ENCODE peak calls at places on chromosome 4, in four cellular contexts. One of them, this sample, is unnamed.

GRCh38 chr4:42954925-42955669 is 62.6 kb downstream of the GRXCR1 start:
- DNase-seq in HepG2: no peak
- DNase-seq in K562: no peak
- DNase-seq in A549: no peak
- DNase-seq in this sample: no peak

GRCh38 chr4:10101559-10102192 is 14.9 kb downstream of the WDR1 start:
- DNase-seq in HepG2: no peak
- DNase-seq in K562: no peak
- DNase-seq in A549: no peak
- DNase-seq in this sample: no peak

GRCh38 chr4:173835863-173836262 is 305.8 kb upstream of the HAND2 start:
- DNase-seq in A549: no peak
- DNase-seq in HepG2: no peak
- DNase-seq in K562: peak; percentile 47
- DNase-seq in this sample: no peak

GRCh38 chr4:6388713-6389112 is 83.7 kb downstream of the PPP2R2C start:
- DNase-seq in K562: no peak
- DNase-seq in HepG2: no peak
- DNase-seq in A549: no peak
- DNase-seq in this sample: no peak

GRCh38 chr4:69888336-69888735 is 28.4 kb upstream of the SULT1E1 start:
- DNase-seq in HepG2: no peak
- DNase-seq in A549: no peak
- DNase-seq in K562: no peak
- DNase-seq in this sample: no peak

GRCh38 chr4:123573866-123574508 is 177.4 kb downstream of the SPRY1 start:
- DNase-seq in K562: no peak
- DNase-seq in A549: no peak
- DNase-seq in HepG2: no peak
- DNase-seq in this sample: no peak

GRCh38 chr4:84855774-84856173 is 110.7 kb downstream of the WDFY3 start:
- DNase-seq in K562: no peak
- DNase-seq in A549: no peak
- DNase-seq in HepG2: peak; percentile 18
- DNase-seq in this sample: no peak

GRCh38 chr4:39718366-39719323 is 20.7 kb downstream of the UBE2K start:
- DNase-seq in K562: no peak
- DNase-seq in A549: no peak
- DNase-seq in HepG2: no peak
- DNase-seq in this sample: no peak

GRCh38 chr4:100716416-100716815 is 198.6 kb upstream of the EMCN start:
- DNase-seq in HepG2: no peak
- DNase-seq in K562: no peak
- DNase-seq in A549: no peak
- DNase-seq in this sample: no peak

GRCh38 chr4:186557061-186557460 is 1.7 kb upstream of the MTNR1A start:
- DNase-seq in HepG2: no peak
- DNase-seq in A549: no peak
- DNase-seq in K562: no peak
- DNase-seq in this sample: no peak

GRCh38 chr4:81377231-81377630 is 94.5 kb downstream of the RASGEF1B start:
- DNase-seq in A549: no peak
- DNase-seq in HepG2: no peak
- DNase-seq in K562: no peak
- DNase-seq in this sample: no peak

GRCh38 chr4:7285244-7286122 is 93.1 kb downstream of the SORCS2 start:
- DNase-seq in HepG2: no peak
- DNase-seq in A549: no peak
- DNase-seq in K562: peak; percentile 8
- DNase-seq in this sample: no peak

GRCh38 chr4:121375262-121375661 is 5.6 kb downstream of the QRFPR start:
- DNase-seq in A549: no peak
- DNase-seq in HepG2: no peak
- DNase-seq in K562: no peak
- DNase-seq in this sample: no peak

GRCh38 chr4:114132199-114132598 is 152.8 kb upstream of the ARSJ start:
- DNase-seq in K562: no peak
- DNase-seq in HepG2: no peak
- DNase-seq in A549: no peak
- DNase-seq in this sample: no peak

GRCh38 chr4:3862640-3863420 is 96.6 kb downstream of the ADRA2C start:
- DNase-seq in A549: no peak
- DNase-seq in K562: peak; percentile 16
- DNase-seq in HepG2: no peak
- DNase-seq in this sample: peak; percentile 81

GRCh38 chr4:154559931-154560801 is 2.6 kb upstream of the FGB start:
- DNase-seq in HepG2: peak; percentile 96
- DNase-seq in A549: peak; percentile 53
- DNase-seq in K562: no peak
- DNase-seq in this sample: no peak

GRCh38 chr4:163148466-163149336 is 18.0 kb downstream of the NAF1 start:
- DNase-seq in K562: no peak
- DNase-seq in HepG2: no peak
- DNase-seq in A549: no peak
- DNase-seq in this sample: peak; percentile 17

GRCh38 chr4:128477540-128477939 is 189.9 kb upstream of the PGRMC2 start:
- DNase-seq in HepG2: no peak
- DNase-seq in A549: no peak
- DNase-seq in K562: no peak
- DNase-seq in this sample: no peak

GRCh38 chr4:59094505-59094904 is 1984.3 kb upstream of the IGFBP7 start:
- DNase-seq in HepG2: no peak
- DNase-seq in A549: no peak
- DNase-seq in K562: no peak
- DNase-seq in this sample: no peak

GRCh38 chr4:7810792-7811535 is 128.7 kb downstream of the AFAP1 start:
- DNase-seq in K562: no peak
- DNase-seq in HepG2: no peak
- DNase-seq in A549: no peak
- DNase-seq in this sample: no peak

GRCh38 chr4:162126754-162127153 is 37.0 kb downstream of the FSTL5 start:
- DNase-seq in HepG2: no peak
- DNase-seq in K562: no peak
- DNase-seq in A549: no peak
- DNase-seq in this sample: no peak
- TF ChIP-seq JUN in HepG2: no peak
- TF ChIP-seq JUN in K562: no peak
- TF ChIP-seq JUN in A549: no peak
- TF ChIP-seq JUN in this sample: no peak

DNA sequence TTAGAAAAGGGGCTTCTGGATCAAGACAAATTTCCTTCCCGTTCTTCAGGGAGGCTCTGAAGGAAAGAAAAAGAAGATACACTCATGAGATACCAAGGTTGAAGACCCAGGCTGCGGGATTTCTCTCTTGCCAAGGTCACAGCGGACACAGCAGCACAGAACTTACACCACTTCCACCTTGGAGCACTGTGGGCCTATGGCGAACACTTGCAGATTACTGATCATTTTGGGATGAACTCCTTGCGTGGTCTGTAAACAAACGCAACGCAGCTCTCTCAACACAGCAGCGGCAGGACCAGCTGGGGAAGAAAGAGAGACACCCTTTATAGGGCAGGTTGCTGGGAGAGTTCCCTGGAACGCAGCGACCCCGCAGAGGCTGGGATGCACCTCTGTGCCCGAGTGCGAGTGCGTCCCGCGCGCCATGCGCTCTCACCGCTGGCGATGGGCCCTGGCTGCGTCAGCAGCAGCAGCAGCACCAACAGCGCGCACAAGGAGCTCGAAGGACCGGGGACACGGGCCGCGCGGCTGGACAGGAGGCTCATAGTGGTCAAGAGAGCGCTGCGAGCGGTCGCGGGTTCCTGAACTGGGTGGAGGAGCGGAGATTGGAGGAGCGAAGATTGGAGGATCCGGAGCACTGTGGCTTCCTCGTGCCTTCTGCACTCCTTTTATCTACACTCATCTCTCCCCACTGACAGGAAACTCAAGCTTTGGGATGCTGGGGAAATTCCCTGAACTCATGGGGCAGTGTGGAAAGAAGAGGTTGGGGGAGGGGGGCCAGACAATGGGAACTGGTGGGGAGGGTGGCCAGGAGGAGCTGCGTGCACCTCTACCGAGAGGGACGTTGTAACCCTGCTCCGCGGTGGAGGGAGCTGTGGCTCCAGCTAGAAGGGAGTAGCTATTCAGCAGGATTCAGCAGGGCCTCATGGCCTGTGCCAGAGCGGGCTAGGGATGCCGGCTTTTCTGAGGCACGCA is at the start of gene CXCL5:
- DNase-seq in HepG2: no peak
- DNase-seq in K562: no peak
- DNase-seq in A549: peak; percentile 92
- DNase-seq in this sample: peak; percentile 41
- TF ChIP-seq POLR2A in HepG2: no peak
- TF ChIP-seq POLR2A in K562: no peak
- TF ChIP-seq POLR2A in A549: peak; percentile 50
- TF ChIP-seq POLR2A in this sample: no peak

GRCh38 chr4:141127884-141128283 is 5.4 kb downstream of the RNF150 start:
- DNase-seq in K562: no peak
- DNase-seq in A549: no peak
- DNase-seq in HepG2: no peak
- DNase-seq in this sample: no peak
- TF ChIP-seq MYC in K562: no peak
- TF ChIP-seq MYC in A549: no peak
- TF ChIP-seq MYC in HepG2: no peak
- TF ChIP-seq MYC in this sample: no peak

GRCh38 chr4:151641983-151642382 is 118.8 kb downstream of the GATB start:
- DNase-seq in HepG2: no peak
- DNase-seq in A549: no peak
- DNase-seq in K562: no peak
- DNase-seq in this sample: no peak

GRCh38 chr4:151641167-151641566 is 119.6 kb downstream of the GATB start:
- DNase-seq in HepG2: peak; percentile 3
- DNase-seq in A549: peak; percentile 13
- DNase-seq in K562: no peak
- DNase-seq in this sample: no peak

GRCh38 chr4:151646322-151646721 is 114.5 kb downstream of the GATB start:
- DNase-seq in HepG2: no peak
- DNase-seq in K562: peak; percentile 28
- DNase-seq in A549: no peak
- DNase-seq in this sample: no peak

GRCh38 chr4:151643564-151643963 is 117.2 kb downstream of the GATB start:
- DNase-seq in K562: no peak
- DNase-seq in A549: no peak
- DNase-seq in HepG2: no peak
- DNase-seq in this sample: no peak

GRCh38 chr4:151644625-151645024 is 116.2 kb downstream of the GATB start:
- DNase-seq in K562: peak; percentile 53
- DNase-seq in A549: peak; percentile 6
- DNase-seq in HepG2: peak; percentile 44
- DNase-seq in this sample: peak; percentile 7
- TF ChIP-seq JUN in K562: no peak
- TF ChIP-seq JUN in A549: no peak
- TF ChIP-seq JUN in HepG2: no peak
- TF ChIP-seq JUN in this sample: no peak

DNA sequence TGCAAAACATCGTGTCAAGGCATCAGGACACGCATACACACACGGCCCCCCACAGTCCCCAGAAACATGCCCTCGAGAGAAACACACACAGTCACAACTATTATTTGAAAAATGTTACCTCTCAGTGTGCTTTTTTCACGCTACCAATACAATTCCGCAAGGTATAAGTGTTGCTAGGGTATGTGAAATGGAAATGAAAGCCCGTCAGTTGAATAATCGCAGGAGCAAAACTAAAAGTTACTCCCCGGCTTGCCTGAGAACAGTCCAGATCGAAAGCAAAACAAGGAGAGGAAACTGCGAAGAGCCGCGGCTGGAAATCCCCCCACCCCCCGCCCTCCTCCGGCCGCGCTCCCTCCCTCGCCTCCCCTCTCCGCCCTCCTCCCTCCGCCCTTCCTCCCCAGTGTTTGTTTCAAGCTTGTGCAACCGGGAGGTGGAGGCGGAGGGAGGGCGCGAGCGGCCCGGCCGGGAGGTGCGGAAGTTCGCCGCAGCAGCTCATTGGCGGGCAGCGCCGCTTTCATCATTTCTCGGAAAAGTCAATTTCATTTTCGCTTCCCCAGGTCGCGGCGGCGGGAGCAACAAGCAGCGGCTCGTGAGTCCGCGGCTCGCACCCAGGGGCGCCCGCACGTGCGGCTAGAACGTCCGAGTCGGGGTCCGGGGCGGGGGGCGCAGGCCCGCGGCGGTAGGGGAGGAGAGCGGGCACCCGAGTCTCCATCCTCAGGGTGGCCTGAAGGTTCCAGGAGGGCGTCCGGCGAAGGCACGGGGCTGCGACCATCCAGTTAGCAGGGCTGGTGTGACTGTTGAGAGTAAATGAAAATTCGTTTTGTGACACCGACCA is at the start of gene IRF2:
- DNase-seq in K562: peak; percentile 97
- DNase-seq in HepG2: peak; percentile 93
- DNase-seq in A549: peak; percentile 93
- DNase-seq in this sample: peak; percentile 98
- TF ChIP-seq POLR2A in K562: peak; percentile 91
- TF ChIP-seq POLR2A in HepG2: no peak
- TF ChIP-seq POLR2A in A549: no peak
- TF ChIP-seq POLR2A in this sample: peak; percentile 74

DNA sequence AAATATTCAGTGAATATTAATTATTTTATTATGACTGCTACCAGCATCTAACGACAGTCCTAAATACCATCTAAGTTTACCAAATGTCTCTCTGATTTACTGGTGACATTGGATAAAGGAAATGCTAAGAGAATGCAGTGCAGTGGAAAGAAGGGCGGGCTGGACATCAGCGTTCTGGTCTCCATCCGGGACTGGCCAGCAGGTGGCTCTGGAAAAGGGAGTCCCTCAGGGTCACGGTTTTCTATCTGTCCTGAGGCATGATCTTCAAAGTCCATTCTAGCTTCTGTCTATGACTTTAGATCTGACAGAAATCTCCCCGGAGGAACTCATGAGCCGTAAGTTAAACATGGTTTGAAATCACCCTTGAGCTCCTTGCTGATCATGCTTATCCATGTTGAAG is 3.3 kb downstream of the TRIM2 start:
- DNase-seq in HepG2: peak; percentile 28
- DNase-seq in A549: peak; percentile 16
- DNase-seq in K562: peak; percentile 42
- DNase-seq in this sample: peak; percentile 33
- TF ChIP-seq MYC in HepG2: no peak
- TF ChIP-seq MYC in A549: no peak
- TF ChIP-seq MYC in K562: no peak
- TF ChIP-seq MYC in this sample: no peak

GRCh38 chr4:53455766-53456165 is 78.3 kb downstream of the FIP1L1 start:
- DNase-seq in A549: no peak
- DNase-seq in K562: no peak
- DNase-seq in HepG2: peak; percentile 66
- DNase-seq in this sample: no peak

GRCh38 chr4:53453385-53453784 is 75.9 kb downstream of the FIP1L1 start:
- DNase-seq in A549: no peak
- DNase-seq in K562: no peak
- DNase-seq in HepG2: no peak
- DNase-seq in this sample: no peak

GRCh38 chr4:53456178-53456577 is 78.7 kb downstream of the FIP1L1 start:
- DNase-seq in A549: no peak
- DNase-seq in HepG2: no peak
- DNase-seq in K562: no peak
- DNase-seq in this sample: no peak

GRCh38 chr4:53450773-53451172 is 73.3 kb downstream of the FIP1L1 start:
- DNase-seq in A549: peak; percentile 5
- DNase-seq in HepG2: no peak
- DNase-seq in K562: no peak
- DNase-seq in this sample: no peak
- TF ChIP-seq JUN in A549: no peak
- TF ChIP-seq JUN in HepG2: no peak
- TF ChIP-seq JUN in K562: no peak
- TF ChIP-seq JUN in this sample: no peak